ENCODE peak calls at places on chromosome 17, in nine cellular contexts. One of them, this sample, is unnamed. For H3K4me1, the result is how much of the 10 kb centered on the place peaks cover.

GRCh38 chr17:41258406-41258805 is 3.2 kb downstream of the KRTAP9-9 start:
- DNase-seq in PC-3: no peak
- DNase-seq in hepatocyte: no peak
- DNase-seq in colonic mucosa: no peak
- DNase-seq in heart left ventricle: no peak
- DNase-seq in gastrocnemius medialis: no peak
- DNase-seq in MM.1S: no peak
- DNase-seq in cardiac muscle cell: no peak
- DNase-seq in keratinocyte: no peak
- DNase-seq in this sample: no peak

GRCh38 chr17:68198931-68199836 is 48.7 kb upstream of the AMZ2 start:
- DNase-seq in PC-3: peak
- DNase-seq in hepatocyte: peak
- DNase-seq in colonic mucosa: no peak
- DNase-seq in heart left ventricle: no peak
- DNase-seq in gastrocnemius medialis: no peak
- DNase-seq in MM.1S: no peak
- DNase-seq in cardiac muscle cell: peak
- DNase-seq in keratinocyte: no peak
- DNase-seq in this sample: no peak

GRCh38 chr17:78125976-78126894 is 2.3 kb downstream of the TMC6 start:
- DNase-seq in PC-3: no peak
- DNase-seq in hepatocyte: no peak
- DNase-seq in colonic mucosa: no peak
- DNase-seq in heart left ventricle: peak
- DNase-seq in gastrocnemius medialis: no peak
- DNase-seq in MM.1S: no peak
- DNase-seq in cardiac muscle cell: no peak
- DNase-seq in keratinocyte: no peak
- DNase-seq in this sample: peak

GRCh38 chr17:69471406-69471805 is 56.9 kb downstream of the MAP2K6 start:
- DNase-seq in PC-3: no peak
- DNase-seq in hepatocyte: no peak
- DNase-seq in colonic mucosa: no peak
- DNase-seq in heart left ventricle: no peak
- DNase-seq in gastrocnemius medialis: no peak
- DNase-seq in MM.1S: no peak
- DNase-seq in cardiac muscle cell: no peak
- DNase-seq in keratinocyte: no peak
- DNase-seq in this sample: no peak

GRCh38 chr17:70355185-70355584 is 185.9 kb downstream of the KCNJ2 start:
- DNase-seq in PC-3: no peak
- DNase-seq in hepatocyte: no peak
- DNase-seq in colonic mucosa: no peak
- DNase-seq in heart left ventricle: no peak
- DNase-seq in gastrocnemius medialis: no peak
- DNase-seq in MM.1S: no peak
- DNase-seq in cardiac muscle cell: no peak
- DNase-seq in keratinocyte: no peak
- DNase-seq in this sample: no peak

GRCh38 chr17:524570-524969 is 172.0 kb upstream of the RPH3AL start:
- DNase-seq in PC-3: no peak
- DNase-seq in hepatocyte: no peak
- DNase-seq in colonic mucosa: no peak
- DNase-seq in heart left ventricle: no peak
- DNase-seq in gastrocnemius medialis: no peak
- DNase-seq in MM.1S: no peak
- DNase-seq in cardiac muscle cell: no peak
- DNase-seq in keratinocyte: no peak
- DNase-seq in this sample: no peak

GRCh38 chr17:79214459-79214858 is 139.8 kb downstream of the ENGASE start:
- DNase-seq in PC-3: no peak
- DNase-seq in hepatocyte: no peak
- DNase-seq in colonic mucosa: no peak
- DNase-seq in heart left ventricle: no peak
- DNase-seq in gastrocnemius medialis: no peak
- DNase-seq in MM.1S: no peak
- DNase-seq in cardiac muscle cell: no peak
- DNase-seq in keratinocyte: no peak
- DNase-seq in this sample: no peak

GRCh38 chr17:9769036-9769695 is 22.2 kb downstream of the DHRS7C start:
- DNase-seq in PC-3: no peak
- DNase-seq in hepatocyte: no peak
- DNase-seq in colonic mucosa: no peak
- DNase-seq in heart left ventricle: no peak
- DNase-seq in gastrocnemius medialis: no peak
- DNase-seq in MM.1S: no peak
- DNase-seq in cardiac muscle cell: no peak
- DNase-seq in keratinocyte: no peak
- DNase-seq in this sample: no peak

GRCh38 chr17:51391992-51392654 is 131.8 kb downstream of the UTP18 start:
- DNase-seq in PC-3: peak
- DNase-seq in hepatocyte: peak
- DNase-seq in colonic mucosa: no peak
- DNase-seq in heart left ventricle: no peak
- DNase-seq in gastrocnemius medialis: no peak
- DNase-seq in MM.1S: no peak
- DNase-seq in cardiac muscle cell: no peak
- DNase-seq in keratinocyte: no peak
- DNase-seq in this sample: no peak

DNA sequence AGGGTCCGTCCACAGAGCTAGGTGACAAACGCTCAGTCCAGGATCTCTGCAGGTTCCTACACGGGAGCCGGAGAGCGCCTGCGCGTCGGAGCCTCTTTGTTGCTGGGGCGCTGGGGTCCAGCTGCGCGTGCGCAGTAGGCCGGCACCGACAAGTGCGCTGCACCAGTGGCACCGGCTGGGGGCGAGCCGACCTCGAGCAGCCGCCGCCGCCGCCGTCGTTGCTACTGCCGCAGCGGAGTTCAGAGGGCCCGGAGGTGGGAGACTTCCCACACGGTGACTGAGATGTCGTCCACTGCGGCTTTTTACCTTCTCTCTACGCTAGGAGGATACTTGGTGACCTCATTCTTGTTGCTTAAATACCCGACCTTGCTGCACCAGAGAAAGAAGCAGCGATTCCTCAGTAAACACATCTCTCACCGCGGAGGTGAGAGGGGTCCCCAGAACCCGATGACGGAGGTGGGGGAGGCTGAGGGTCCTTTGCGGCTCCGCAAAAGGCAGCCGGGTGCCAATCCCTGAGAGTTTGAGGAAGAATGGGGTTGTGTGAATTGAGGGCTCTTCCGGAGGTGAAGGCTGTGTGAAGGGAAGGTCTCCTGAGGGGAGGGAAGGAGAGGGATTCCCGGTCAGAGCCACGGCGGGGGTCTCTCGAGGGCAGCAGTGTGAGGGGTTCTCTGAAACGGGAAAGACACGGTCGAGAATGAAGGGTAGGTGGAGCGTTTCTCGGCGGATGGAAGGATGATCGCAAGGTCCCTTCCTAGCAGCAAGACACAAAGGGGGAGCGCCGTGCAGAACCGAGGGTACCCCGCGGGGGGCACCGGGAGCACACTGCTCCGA is at the start of gene GDPD1:
- DNase-seq in PC-3: peak
- DNase-seq in hepatocyte: peak
- DNase-seq in colonic mucosa: peak
- DNase-seq in heart left ventricle: peak
- DNase-seq in gastrocnemius medialis: peak
- DNase-seq in MM.1S: peak
- DNase-seq in cardiac muscle cell: peak
- DNase-seq in keratinocyte: peak
- DNase-seq in this sample: peak
- TF ChIP-seq CTCF in PC-3: peak
- TF ChIP-seq CTCF in hepatocyte: peak
- TF ChIP-seq CTCF in colonic mucosa: peak
- TF ChIP-seq CTCF in heart left ventricle: peak
- TF ChIP-seq CTCF in gastrocnemius medialis: peak
- TF ChIP-seq CTCF in MM.1S: peak
- TF ChIP-seq CTCF in cardiac muscle cell: peak
- TF ChIP-seq CTCF in keratinocyte: peak
- TF ChIP-seq CTCF in this sample: peak

DNA sequence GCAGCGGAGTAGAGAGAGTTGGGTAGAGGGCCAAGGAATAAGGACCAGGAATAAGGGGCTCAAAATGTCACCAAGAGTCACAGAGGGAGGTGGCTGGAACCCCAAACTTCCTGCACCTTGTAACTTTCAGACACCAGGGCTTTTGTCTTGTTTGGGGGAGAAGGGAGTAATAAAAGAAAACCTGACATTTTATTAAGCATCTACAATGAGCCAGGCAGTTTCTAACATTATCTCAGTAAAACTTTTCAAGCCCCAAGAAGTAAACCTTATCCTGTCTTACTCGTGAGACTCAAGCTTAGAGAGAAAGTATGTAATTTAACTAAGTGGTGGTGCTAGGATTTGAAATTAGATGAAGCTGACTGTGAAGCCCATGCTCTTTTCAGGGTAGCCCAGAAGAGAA is 848 bp upstream of the MTMR4 start:
- DNase-seq in PC-3: no peak
- DNase-seq in hepatocyte: no peak
- DNase-seq in colonic mucosa: no peak
- DNase-seq in heart left ventricle: no peak
- DNase-seq in gastrocnemius medialis: no peak
- DNase-seq in MM.1S: no peak
- DNase-seq in cardiac muscle cell: no peak
- DNase-seq in keratinocyte: no peak
- DNase-seq in this sample: no peak
- H3K4me1 ChIP-seq in PC-3: under half
- H3K4me1 ChIP-seq in hepatocyte: under half
- H3K4me1 ChIP-seq in colonic mucosa: under half
- H3K4me1 ChIP-seq in heart left ventricle: under half
- H3K4me1 ChIP-seq in gastrocnemius medialis: under half
- H3K4me1 ChIP-seq in MM.1S: under half
- H3K4me1 ChIP-seq in cardiac muscle cell: under half
- H3K4me1 ChIP-seq in keratinocyte: under half
- H3K4me1 ChIP-seq in this sample: half or more

DNA sequence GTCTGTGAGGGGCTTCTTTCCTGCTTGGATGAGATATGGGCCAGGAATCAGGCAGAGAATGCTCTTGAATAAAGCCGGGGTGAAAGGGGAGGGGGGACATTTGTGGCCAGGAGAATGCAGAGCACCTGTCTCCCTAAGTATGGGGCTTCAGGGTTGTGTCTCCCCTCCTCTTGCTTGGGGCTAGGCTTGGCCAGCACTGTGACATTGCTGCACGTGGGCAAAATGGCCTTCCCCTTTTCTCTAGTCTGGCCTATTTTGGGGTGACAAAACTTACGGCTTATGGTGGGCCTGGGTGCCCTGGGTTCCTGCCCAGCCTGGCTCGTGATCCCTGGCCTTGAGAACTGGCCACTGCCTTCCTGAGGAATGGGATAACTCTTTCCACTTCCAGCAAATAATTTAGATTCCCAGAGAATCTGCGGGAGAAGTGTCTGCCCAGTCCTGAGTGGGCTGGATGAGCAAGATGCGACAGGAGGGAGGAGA is 5.6 kb downstream of the NFE2L1 start:
- DNase-seq in PC-3: no peak
- DNase-seq in hepatocyte: no peak
- DNase-seq in colonic mucosa: no peak
- DNase-seq in heart left ventricle: no peak
- DNase-seq in gastrocnemius medialis: no peak
- DNase-seq in MM.1S: no peak
- DNase-seq in cardiac muscle cell: no peak
- DNase-seq in keratinocyte: no peak
- DNase-seq in this sample: no peak
- H3K27ac ChIP-seq in PC-3: no peak
- H3K27ac ChIP-seq in hepatocyte: peak
- H3K27ac ChIP-seq in colonic mucosa: no peak
- H3K27ac ChIP-seq in heart left ventricle: peak
- H3K27ac ChIP-seq in gastrocnemius medialis: peak
- H3K27ac ChIP-seq in MM.1S: no peak
- H3K27ac ChIP-seq in cardiac muscle cell: peak
- H3K27ac ChIP-seq in keratinocyte: peak
- H3K27ac ChIP-seq in this sample: peak

GRCh38 chr17:16285646-16286008 is 67.6 kb downstream of the CENPV start:
- DNase-seq in PC-3: no peak
- DNase-seq in hepatocyte: no peak
- DNase-seq in colonic mucosa: no peak
- DNase-seq in heart left ventricle: no peak
- DNase-seq in gastrocnemius medialis: no peak
- DNase-seq in MM.1S: no peak
- DNase-seq in cardiac muscle cell: no peak
- DNase-seq in keratinocyte: no peak
- DNase-seq in this sample: no peak
- TF ChIP-seq CTCF in PC-3: peak
- TF ChIP-seq CTCF in hepatocyte: peak
- TF ChIP-seq CTCF in colonic mucosa: peak
- TF ChIP-seq CTCF in heart left ventricle: peak
- TF ChIP-seq CTCF in gastrocnemius medialis: no peak
- TF ChIP-seq CTCF in MM.1S: no peak
- TF ChIP-seq CTCF in cardiac muscle cell: peak
- TF ChIP-seq CTCF in keratinocyte: no peak
- TF ChIP-seq CTCF in this sample: peak

GRCh38 chr17:63998721-63999679 is 849 bp downstream of the PRR29 start:
- DNase-seq in PC-3: no peak
- DNase-seq in hepatocyte: no peak
- DNase-seq in colonic mucosa: no peak
- DNase-seq in heart left ventricle: no peak
- DNase-seq in gastrocnemius medialis: no peak
- DNase-seq in MM.1S: peak
- DNase-seq in cardiac muscle cell: no peak
- DNase-seq in keratinocyte: no peak
- DNase-seq in this sample: no peak
- H3K4me1 ChIP-seq in PC-3: under half
- H3K4me1 ChIP-seq in hepatocyte: under half
- H3K4me1 ChIP-seq in colonic mucosa: under half
- H3K4me1 ChIP-seq in heart left ventricle: under half
- H3K4me1 ChIP-seq in gastrocnemius medialis: under half
- H3K4me1 ChIP-seq in MM.1S: under half
- H3K4me1 ChIP-seq in cardiac muscle cell: under half
- H3K4me1 ChIP-seq in keratinocyte: under half
- H3K4me1 ChIP-seq in this sample: half or more

GRCh38 chr17:29645516-29646051 is 22.9 kb upstream of the CORO6 start:
- DNase-seq in PC-3: no peak
- DNase-seq in hepatocyte: peak
- DNase-seq in colonic mucosa: peak
- DNase-seq in heart left ventricle: peak
- DNase-seq in gastrocnemius medialis: peak
- DNase-seq in MM.1S: no peak
- DNase-seq in cardiac muscle cell: no peak
- DNase-seq in keratinocyte: no peak
- DNase-seq in this sample: peak
- H3K27ac ChIP-seq in PC-3: no peak
- H3K27ac ChIP-seq in hepatocyte: peak
- H3K27ac ChIP-seq in colonic mucosa: no peak
- H3K27ac ChIP-seq in heart left ventricle: peak
- H3K27ac ChIP-seq in gastrocnemius medialis: peak
- H3K27ac ChIP-seq in MM.1S: no peak
- H3K27ac ChIP-seq in cardiac muscle cell: peak
- H3K27ac ChIP-seq in keratinocyte: no peak
- H3K27ac ChIP-seq in this sample: peak

DNA sequence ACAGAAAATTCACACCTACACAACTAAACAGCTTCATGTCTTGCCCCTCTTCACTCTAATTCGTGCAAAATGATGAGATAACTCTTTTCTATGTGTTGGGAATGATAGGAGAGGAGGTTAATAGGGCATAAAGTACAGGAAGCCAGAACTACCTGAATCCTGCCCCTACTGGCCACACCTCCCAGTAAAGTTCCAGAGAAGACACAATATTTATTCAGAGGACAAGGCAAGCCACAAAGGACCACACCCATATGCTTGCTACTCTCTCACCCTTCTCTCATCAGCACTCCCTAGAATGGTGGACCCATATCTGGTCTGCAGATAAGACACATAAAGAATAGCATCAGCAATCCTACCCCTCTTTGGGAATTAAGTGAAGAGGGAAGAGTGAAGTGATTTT is 74.6 kb downstream of the ZNF18 start:
- DNase-seq in PC-3: no peak
- DNase-seq in hepatocyte: no peak
- DNase-seq in colonic mucosa: no peak
- DNase-seq in heart left ventricle: no peak
- DNase-seq in gastrocnemius medialis: no peak
- DNase-seq in MM.1S: no peak
- DNase-seq in cardiac muscle cell: no peak
- DNase-seq in keratinocyte: no peak
- DNase-seq in this sample: no peak
- TF ChIP-seq CTCF in PC-3: no peak
- TF ChIP-seq CTCF in hepatocyte: no peak
- TF ChIP-seq CTCF in colonic mucosa: no peak
- TF ChIP-seq CTCF in heart left ventricle: no peak
- TF ChIP-seq CTCF in gastrocnemius medialis: no peak
- TF ChIP-seq CTCF in MM.1S: no peak
- TF ChIP-seq CTCF in cardiac muscle cell: no peak
- TF ChIP-seq CTCF in keratinocyte: peak
- TF ChIP-seq CTCF in this sample: no peak

This sample was measured in left ventricle myocardium inferior.